ENCODE peak calls at places on chromosomes 5 and 9, in four cellular contexts. T, K, O and Y are unnamed samples.

GRCh38 chr5:142015781-142016533 is 3.1 kb upstream of the GNPDA1 start:
- DNase-seq in T (no peak), K (no peak), O (no peak), Y (no peak)

GRCh38 chr5:55384072-55384471 is 76.3 kb downstream of the MTREX start:
- DNase-seq in T (no peak), K (no peak), O (no peak), Y (no peak)

GRCh38 chr9:132472199-132472598 is 62.2 kb downstream of the CFAP77 start:
- DNase-seq in T (no peak), K (no peak), O (no peak), Y (no peak)

GRCh38 chr5:35741126-35741711 is 115.5 kb upstream of the IL7R start:
- DNase-seq in T (no peak), K (no peak), O (peak), Y (no peak)

GRCh38 chr9:79980440-79980839 is 408.7 kb downstream of the TLE4 start:
- DNase-seq in T (no peak), K (no peak), O (no peak), Y (no peak)

GRCh38 chr5:151234476-151235238 is 10.8 kb upstream of the CCDC69 start:
- DNase-seq in T (no peak), K (no peak), O (peak), Y (no peak)

GRCh38 chr5:81154725-81155124 is 78.4 kb upstream of the CKMT2 start:
- DNase-seq in T (no peak), K (no peak), O (no peak), Y (no peak)

GRCh38 chr9:100058699-100059579 is 39.9 kb downstream of the ERP44 start:
- DNase-seq in T (no peak), K (no peak), O (no peak), Y (no peak)

GRCh38 chr9:27549196-27549737 is 19.7 kb upstream of the MOB3B start:
- DNase-seq in T (no peak), K (no peak), O (no peak), Y (no peak)

GRCh38 chr9:123437201-123437600 is 81.2 kb downstream of the CRB2 start:
- DNase-seq in T (no peak), K (no peak), O (no peak), Y (no peak)

GRCh38 chr9:94169978-94170377 is 85.7 kb downstream of the PTPDC1 start:
- DNase-seq in T (no peak), K (no peak), O (no peak), Y (no peak)

GRCh38 chr9:93039456-93039855 is 19.0 kb upstream of the SUSD3 start:
- DNase-seq in T (no peak), K (no peak), O (no peak), Y (no peak)

GRCh38 chr9:123642291-123643278 is 286.6 kb downstream of the CRB2 start:
- DNase-seq in T (no peak), K (no peak), O (peak), Y (no peak)

GRCh38 chr5:145511351-145511750 is 323.8 kb downstream of the PRELID2 start:
- DNase-seq in T (no peak), K (no peak), O (no peak), Y (no peak)

GRCh38 chr9:124191691-124192208 is 66.0 kb upstream of the NEK6 start:
- DNase-seq in T (no peak), K (no peak), O (no peak), Y (no peak)

GRCh38 chr5:96433066-96433447 is at the start of gene PCSK1:
- DNase-seq in T (no peak), K (no peak), O (no peak), Y (no peak)

GRCh38 chr5:513216-514100 is 10.8 kb downstream of the SLC9A3 start:
- DNase-seq in T (no peak), K (no peak), O (no peak), Y (no peak)

GRCh38 chr5:167819406-167819805 is 472.0 kb upstream of the WWC1 start:
- DNase-seq in T (no peak), K (no peak), O (no peak), Y (no peak)

GRCh38 chr5:939368-939767 is 46.7 kb downstream of the TRIP13 start:
- DNase-seq in T (no peak), K (no peak), O (no peak), Y (no peak)

DNA sequence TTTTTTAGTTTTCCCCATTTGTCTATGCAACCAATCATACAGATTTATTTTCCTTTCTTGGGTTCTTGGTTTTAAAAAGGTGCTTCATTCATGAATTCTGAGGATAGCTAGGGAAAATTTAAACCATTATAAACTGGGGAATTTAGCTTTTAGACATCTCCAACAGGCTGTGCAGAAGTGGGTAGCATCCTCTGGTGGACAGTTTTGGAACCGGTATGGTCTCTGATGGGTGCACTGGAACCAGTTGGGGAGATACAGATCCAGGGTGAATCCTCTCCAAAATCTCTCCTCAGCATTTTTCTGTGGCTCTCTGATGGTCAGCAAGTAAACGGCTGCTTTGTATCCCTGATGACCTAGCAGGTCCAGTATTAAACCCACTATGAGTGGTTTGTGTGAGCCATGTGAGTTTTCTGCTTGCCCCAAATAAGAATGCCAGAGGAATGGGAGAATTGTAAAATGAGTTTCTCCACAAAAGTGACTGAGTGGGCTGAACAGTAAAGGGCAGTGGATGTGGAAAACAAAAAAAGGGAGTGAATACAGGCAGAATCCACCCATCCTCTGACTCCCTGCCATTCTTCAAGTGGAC is 9.1 kb upstream of the DNAJC25 start:
- DNase-seq in T (peak), K (no peak), O (peak), Y (peak)
- TF ChIP-seq CEBPB in T (no peak), K (no peak), O (no peak), Y (no peak)

GRCh38 chr5:130198927-130199326 is 294.7 kb downstream of the CHSY3 start:
- DNase-seq in T (no peak), K (peak), O (peak), Y (peak)
- TF ChIP-seq ATF3 in T (no peak), K (no peak), O (no peak), Y (no peak)

DNA sequence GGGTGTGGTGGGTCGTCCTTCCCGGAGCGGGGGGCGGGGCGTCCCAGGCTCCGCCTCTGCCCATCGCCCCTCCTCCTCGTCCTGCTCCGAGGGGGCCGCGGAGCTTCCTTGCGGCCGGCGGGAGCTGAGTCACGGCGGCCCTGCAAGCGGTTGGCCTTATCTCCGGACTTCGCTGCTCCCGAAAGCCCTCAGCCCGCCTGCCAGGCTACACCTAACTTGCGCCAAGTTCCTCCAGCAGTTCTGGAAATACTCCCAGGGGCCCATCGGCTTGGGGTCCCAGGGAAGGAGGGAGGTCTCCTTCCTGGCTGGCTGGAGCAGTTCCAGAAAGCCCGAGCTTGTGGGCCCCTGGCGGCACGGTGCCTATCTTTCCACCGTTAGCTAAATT is 54.2 kb upstream of the CDKN2AIPNL start:
- DNase-seq in T (peak), K (peak), O (peak), Y (peak)
- TF ChIP-seq CEBPB in T (no peak), K (no peak), O (no peak), Y (no peak)

DNA sequence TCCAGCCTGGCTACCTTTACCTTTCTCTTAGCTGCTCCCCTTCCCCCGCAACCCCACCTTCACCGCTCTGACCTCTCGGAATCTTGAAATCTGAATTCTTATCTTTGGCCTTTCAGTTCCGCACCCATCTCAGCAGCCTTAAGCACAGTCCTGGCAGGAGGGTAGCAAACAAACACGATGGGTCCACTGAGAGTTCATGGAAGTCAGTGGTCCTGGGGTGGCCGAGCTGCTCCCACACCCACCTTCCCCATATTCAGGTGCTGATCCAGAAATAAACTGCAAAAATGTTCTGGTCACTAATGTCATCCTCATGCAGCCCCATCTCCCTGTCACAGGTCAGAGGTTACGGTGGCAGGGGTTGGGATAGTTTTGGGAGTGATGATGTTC is 59.6 kb upstream of the TBC1D2 start:
- DNase-seq in T (no peak), K (no peak), O (no peak), Y (no peak)
- TF ChIP-seq ATF3 in T (no peak), K (no peak), O (no peak), Y (no peak)

GRCh38 chr5:61941637-61942036 is 364.4 kb upstream of the KIF2A start:
- DNase-seq in T (no peak), K (no peak), O (no peak), Y (no peak)
- TF ChIP-seq CEBPB in T (no peak), K (no peak), O (no peak), Y (no peak)

GRCh38 chr9:297104-297794 is 82.6 kb downstream of the DOCK8 start:
- DNase-seq in T (no peak), K (no peak), O (no peak), Y (no peak)
- TF ChIP-seq ATF3 in T (no peak), K (no peak), O (no peak), Y (no peak)

GRCh38 chr5:14147210-14147609 is 4.1 kb downstream of the TRIO start:
- DNase-seq in T (no peak), K (no peak), O (no peak), Y (no peak)
- TF ChIP-seq CEBPB in T (no peak), K (no peak), O (no peak), Y (no peak)

GRCh38 chr9:13816837-13817236 is 497.1 kb downstream of the NFIB start:
- DNase-seq in T (no peak), K (no peak), O (no peak), Y (no peak)
- TF ChIP-seq ATF3 in T (no peak), K (no peak), O (no peak), Y (no peak)

DNA sequence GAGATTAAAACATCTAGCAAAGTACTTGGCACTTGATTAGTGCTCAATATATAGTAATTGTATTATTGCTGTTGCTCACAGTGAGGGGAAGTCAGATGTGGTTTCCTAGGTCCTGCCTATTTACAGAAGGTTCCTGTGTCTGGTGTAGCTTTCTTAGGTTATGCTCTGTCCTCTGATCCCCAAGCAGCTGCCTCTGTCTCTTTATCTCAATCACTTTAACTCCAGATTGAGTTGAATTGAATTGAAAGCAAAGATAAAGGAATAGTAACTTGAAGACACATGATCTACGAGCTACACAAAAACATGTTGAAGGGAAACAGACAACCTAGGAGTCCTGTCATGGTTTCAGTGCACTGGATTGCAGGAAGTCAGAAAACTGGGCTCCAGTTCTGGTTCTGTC is 113.9 kb upstream of the ADAMTSL1 start:
- DNase-seq in T (no peak), K (no peak), O (no peak), Y (no peak)
- TF ChIP-seq CEBPB in T (no peak), K (no peak), O (no peak), Y (no peak)